ENCODE peak calls at places on chromosomes 11 and 22, in seven cellular contexts. Y, O, A, Q, U, T and L are unnamed samples. For H3K36me3, the result is how much of the 10 kb centered on the place peaks cover.

GRCh38 chr11:108405706-108406105 is 61.6 kb downstream of the C11orf65 start:
- DNase-seq in Q (no peak), T (no peak), A (no peak), Y (no peak), U (no peak), O (peak), L (no peak)

GRCh38 chr11:107783121-107783520 is 71.3 kb upstream of the SLN start:
- DNase-seq in A (no peak), U (no peak), Y (no peak), Q (no peak), T (no peak), O (peak), L (no peak)

GRCh38 chr11:71151561-71151960 is 100.8 kb downstream of the SHANK2 start:
- DNase-seq in Y (no peak), U (no peak), O (no peak), Q (no peak), A (no peak), T (no peak), L (no peak)

GRCh38 chr11:72814831-72815618 is 814 bp downstream of the ATG16L2 start:
- DNase-seq in T (peak), U (peak), Q (peak), Y (peak), A (no peak), O (peak), L (no peak)

GRCh38 chr11:104547996-104548661 is 350.1 kb downstream of the CASP12 start:
- DNase-seq in A (no peak), O (peak), T (no peak), U (no peak), Q (no peak), Y (no peak), L (no peak)

GRCh38 chr11:84097186-84097585 is 811.0 kb upstream of the CCDC90B start:
- DNase-seq in O (no peak), U (no peak), Q (no peak), T (no peak), A (no peak), Y (no peak), L (no peak)

GRCh38 chr11:77047007-77047927 is 13.1 kb downstream of the B3GNT6 start:
- DNase-seq in T (peak), Y (peak), U (peak), Q (peak), A (peak), O (peak), L (peak)

GRCh38 chr11:36425593-36426206 is 84.4 kb downstream of the TRAF6 start:
- DNase-seq in T (no peak), A (no peak), O (peak), U (no peak), Y (no peak), Q (no peak), L (no peak)

GRCh38 chr11:45927332-45927683 is 4.9 kb downstream of the LARGE2 start:
- DNase-seq in U (no peak), Y (peak), A (no peak), Q (no peak), T (no peak), O (no peak), L (no peak)

GRCh38 chr11:82720267-82720666 is 13.4 kb downstream of the FAM181B start:
- DNase-seq in O (no peak), U (no peak), Q (no peak), A (no peak), T (no peak), Y (no peak), L (no peak)

GRCh38 chr11:47020793-47021624 is 84.4 kb downstream of the CSTPP1 start:
- DNase-seq in O (peak), Q (no peak), U (no peak), A (no peak), T (no peak), Y (no peak), L (no peak)

GRCh38 chr11:6579681-6580080 is 23.7 kb downstream of the RRP8 start:
- DNase-seq in A (no peak), O (no peak), T (no peak), Q (no peak), Y (no peak), U (no peak), L (no peak)

GRCh38 chr11:63999349-64000025 is 13.2 kb downstream of the OTUB1 start:
- DNase-seq in U (peak), Q (peak), O (no peak), T (peak), Y (peak), A (peak), L (peak)

GRCh38 chr22:50280022-50280707 is 10.0 kb upstream of the MAPK11 start:
- DNase-seq in O (no peak), Q (no peak), T (no peak), A (no peak), U (no peak), Y (no peak), L (no peak)

GRCh38 chr22:36257948-36258674 is 5.2 kb downstream of the APOL1 start:
- DNase-seq in Q (no peak), O (no peak), A (peak), Y (no peak), T (no peak), U (no peak), L (no peak)

GRCh38 chr22:42462016-42462415 is 29.8 kb upstream of the NFAM1 start:
- DNase-seq in U (no peak), A (no peak), Y (no peak), O (no peak), Q (no peak), T (no peak), L (no peak)

GRCh38 chr11:13076961-13077360 is 67.8 kb downstream of the RASSF10 start:
- DNase-seq in T (no peak), O (no peak), A (no peak), Q (no peak), U (no peak), Y (no peak), L (no peak)

GRCh38 chr11:118334746-118335145 is 7.8 kb downstream of the CD3D start:
- DNase-seq in A (peak), Q (no peak), Y (no peak), U (no peak), T (no peak), O (no peak), L (no peak)

GRCh38 chr22:43993072-43993760 is 30.9 kb upstream of the PARVB start:
- DNase-seq in T (peak), U (peak), Q (peak), A (peak), O (peak), Y (peak), L (peak)

GRCh38 chr11:63862923-63863322 is 24.0 kb downstream of the MARK2 start:
- DNase-seq in Q (peak), T (no peak), A (no peak), U (no peak), Y (no peak), O (no peak), L (no peak)

GRCh38 chr22:36455571-36456458 is 25.6 kb downstream of the TXN2 start:
- DNase-seq in T (no peak), Y (no peak), O (no peak), U (no peak), A (no peak), Q (peak), L (no peak)

DNA sequence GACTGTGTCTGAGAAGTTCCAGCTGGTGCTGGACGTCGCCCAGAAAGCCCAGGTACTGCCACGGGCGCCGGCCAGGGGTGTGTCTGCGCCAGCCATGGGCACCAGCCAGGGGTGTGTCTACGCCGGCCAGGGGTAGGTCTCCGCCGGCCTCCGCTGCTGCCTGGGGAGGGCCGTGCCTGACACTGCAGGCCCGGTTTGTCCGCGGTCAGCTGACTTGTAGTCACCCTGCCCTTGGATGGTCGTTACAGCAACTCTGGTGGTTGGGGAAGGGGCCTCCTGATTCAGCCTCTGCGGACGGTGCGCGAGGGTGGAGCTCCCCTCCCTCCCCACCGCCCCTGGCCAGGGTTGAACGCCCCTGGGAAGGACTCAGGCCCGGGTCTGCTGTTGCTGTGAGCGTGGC is 47.9 kb downstream of the GRAMD4 start:
- DNase-seq in Y (no peak), O (no peak), U (no peak), T (no peak), A (no peak), Q (no peak), L (no peak)
- H3K36me3 ChIP-seq in Y (under half), O (half or more), U (under half), T (under half), A (under half), Q (under half), L (half or more)

GRCh38 chr11:18361154-18361553 is 33.2 kb upstream of the LDHA start:
- DNase-seq in A (no peak), O (no peak), Q (no peak), T (no peak), U (no peak), Y (no peak), L (no peak)
- H3K36me3 ChIP-seq in A (half or more), O (under half), Q (under half), T (half or more), U (half or more), Y (under half), L (half or more)

GRCh38 chr22:19349778-19350475 is 58.4 kb upstream of the CLTCL1 start:
- DNase-seq in O (no peak), U (no peak), Y (no peak), A (no peak), Q (no peak), T (no peak), L (no peak)
- H3K36me3 ChIP-seq in O (half or more), U (half or more), Y (under half), A (half or more), Q (under half), T (half or more), L (half or more)

DNA sequence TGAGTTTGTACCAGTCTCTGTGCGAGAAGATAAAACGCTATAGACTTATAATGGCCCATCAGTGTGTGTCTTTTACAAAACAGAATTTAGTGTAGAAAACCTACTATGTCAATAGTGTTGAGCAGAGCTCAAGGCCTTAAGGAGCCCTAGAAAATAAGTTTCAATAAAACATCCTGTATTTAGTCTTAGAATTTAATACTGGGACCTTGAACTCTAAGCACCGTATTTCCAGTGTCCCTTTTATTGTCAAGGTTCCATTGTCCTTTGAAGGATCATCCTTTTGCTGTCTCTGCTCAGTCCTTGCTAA is 16.6 kb downstream of the CDC45 start:
- DNase-seq in Y (no peak), A (no peak), O (no peak), U (no peak), Q (no peak), T (no peak), L (no peak)
- H3K36me3 ChIP-seq in Y (under half), A (under half), O (under half), U (half or more), Q (under half), T (under half), L (under half)